ENCODE peak calls at places on chromosomes 11 and 22, in four cellular contexts. K is K562, I is H1, W is HepG2. Z is an unnamed sample.

GRCh38 chr11:19864141-19865120 is 151.8 kb downstream of the NAV2 start:
- DNase-seq in K (no peak), I (no peak), W (peak), Z (no peak)

GRCh38 chr22:37169412-37169811 is 18.6 kb downstream of the C1QTNF6 start:
- DNase-seq in K (no peak), I (no peak), W (no peak), Z (no peak)

GRCh38 chr11:45374632-45375031 is 88.5 kb upstream of the SYT13 start:
- DNase-seq in K (no peak), I (no peak), W (no peak), Z (no peak)

GRCh38 chr11:11979487-11980117 is 28.8 kb downstream of the DKK3 start:
- DNase-seq in K (no peak), I (no peak), W (no peak), Z (peak)

GRCh38 chr11:102256251-102256650 is 61.0 kb upstream of the BIRC3 start:
- DNase-seq in K (no peak), I (no peak), W (no peak), Z (no peak)

GRCh38 chr11:114272311-114272710 is 23.9 kb upstream of the NNMT start:
- DNase-seq in K (no peak), I (no peak), W (no peak), Z (no peak)

GRCh38 chr22:28231423-28231822 is 312.4 kb upstream of the PITPNB start:
- DNase-seq in K (no peak), I (no peak), W (peak), Z (no peak)

GRCh38 chr11:16448123-16448717 is 91.9 kb upstream of the SOX6 start:
- DNase-seq in K (no peak), I (no peak), W (no peak), Z (no peak)

GRCh38 chr11:131430466-131431176 is 60.2 kb downstream of the NTM start:
- DNase-seq in K (no peak), I (no peak), W (no peak), Z (no peak)

GRCh38 chr22:40401532-40401931 is 31.1 kb downstream of the SGSM3 start:
- DNase-seq in K (no peak), I (no peak), W (no peak), Z (no peak)

GRCh38 chr11:130520231-130520630 is 71.8 kb downstream of the ADAMTS15 start:
- DNase-seq in K (no peak), I (peak), W (no peak), Z (no peak)

GRCh38 chr11:1748467-1749019 is 1.9 kb downstream of the IFITM10 start:
- DNase-seq in K (no peak), I (no peak), W (no peak), Z (no peak)

GRCh38 chr11:125215951-125216350 is 51.4 kb downstream of the PKNOX2 start:
- DNase-seq in K (no peak), I (no peak), W (no peak), Z (no peak)

GRCh38 chr11:18012314-18012905 is 437 bp downstream of the SERGEF start:
- DNase-seq in K (peak), I (no peak), W (peak), Z (peak)

GRCh38 chr11:95230054-95231034 is 658 bp downstream of the SESN3 start:
- DNase-seq in K (peak), I (peak), W (no peak), Z (no peak)

GRCh38 chr22:31103899-31104694 is 3.3 kb downstream of the SELENOM start:
- DNase-seq in K (no peak), I (peak), W (no peak), Z (no peak)

GRCh38 chr22:31100762-31101525 is 6.4 kb downstream of the SELENOM start:
- DNase-seq in K (no peak), I (no peak), W (no peak), Z (no peak)

GRCh38 chr22:31104869-31105268 is 2.5 kb downstream of the SELENOM start:
- DNase-seq in K (no peak), I (peak), W (no peak), Z (no peak)

GRCh38 chr22:31103111-31103510 is 4.3 kb downstream of the SELENOM start:
- DNase-seq in K (no peak), I (no peak), W (no peak), Z (no peak)

GRCh38 chr22:31102441-31103081 is 4.8 kb downstream of the SELENOM start:
- DNase-seq in K (no peak), I (no peak), W (peak), Z (peak)
- TF ChIP-seq MAX in K (no peak), I (no peak), W (no peak), Z (no peak)

DNA sequence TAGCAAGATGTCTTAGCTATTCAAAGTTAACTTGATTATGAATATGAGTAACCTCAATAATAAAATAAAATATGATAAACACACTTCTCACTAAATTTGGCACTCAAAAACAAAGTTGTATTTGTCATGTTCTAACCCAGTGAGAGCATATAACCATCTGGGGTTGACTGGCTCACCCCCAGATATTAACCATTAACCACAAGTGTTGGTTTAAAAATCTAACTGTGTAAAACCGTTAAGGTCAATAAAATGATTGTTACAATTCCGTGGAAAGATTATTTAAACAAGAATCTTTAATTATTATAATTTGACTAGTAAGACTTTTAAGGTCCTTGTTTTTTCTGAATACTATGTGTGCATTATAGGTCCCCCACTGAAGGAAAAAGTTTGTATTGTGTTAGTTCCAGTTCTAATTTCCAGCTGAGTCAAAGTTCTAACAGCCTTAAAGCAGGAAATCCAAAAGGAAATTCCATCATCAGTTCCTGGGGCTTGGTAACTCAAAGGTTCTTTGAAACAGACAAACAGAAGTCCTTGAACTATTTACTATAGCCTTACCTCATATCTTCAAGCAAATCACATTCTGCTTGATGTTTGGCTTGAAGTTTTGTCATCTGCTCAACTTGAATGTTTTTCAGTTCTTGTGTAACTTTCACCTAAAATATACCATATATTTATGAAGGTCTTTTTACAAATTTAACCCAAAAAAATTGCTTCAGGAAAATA is 2.5 kb downstream of the FCHSD2 start:
- DNase-seq in K (no peak), I (no peak), W (peak), Z (peak)
- TF ChIP-seq RNF2 in K (no peak), I (no peak), W (no peak), Z (no peak)

GRCh38 chr22:42947211-42947990 is 67.5 kb downstream of the PACSIN2 start:
- DNase-seq in K (no peak), I (no peak), W (peak), Z (peak)
- TF ChIP-seq MAX in K (no peak), I (no peak), W (peak), Z (no peak)

DNA sequence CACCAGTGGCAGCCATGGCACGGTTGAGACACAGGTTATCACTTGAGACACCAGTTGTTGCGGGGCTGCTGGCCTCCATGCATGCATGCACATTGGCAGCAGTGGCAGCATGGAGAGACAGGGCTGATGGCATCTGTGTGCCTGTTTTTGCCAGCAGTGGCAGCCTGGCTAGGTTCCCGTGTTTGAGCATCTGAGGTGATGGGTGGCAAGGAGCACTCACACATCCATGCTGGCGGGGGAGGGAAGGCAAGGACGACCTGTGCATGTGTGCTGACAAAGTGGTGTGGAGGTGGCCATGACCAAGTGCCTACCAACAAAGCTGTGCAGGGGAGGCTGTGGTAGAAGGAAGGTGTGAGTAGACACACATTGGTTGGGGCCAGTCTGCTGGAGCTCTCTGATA is 133.5 kb downstream of the CNTN5 start:
- DNase-seq in K (no peak), I (no peak), W (no peak), Z (no peak)
- TF ChIP-seq RNF2 in K (no peak), I (no peak), W (no peak), Z (no peak)